ENCODE peak calls at places on chromosome 3, in seven cellular contexts. One of them, this sample, is unnamed.

GRCh38 chr3:125437631-125438435 is 62.7 kb upstream of the ZNF148 start:
- DNase-seq in left ventricle myocardium superior: peak; percentile 53
- DNase-seq in iPS DF 6.9: peak; percentile 47
- DNase-seq in KG1: peak; percentile 5
- DNase-seq in naive thymus-derived CD4-positive, alpha-beta T cell: peak; percentile 57
- DNase-seq in lower lobe of right lung: peak; percentile 51
- DNase-seq in DMS 273 treated with DMSO at 0.1 percent for 48 hours: no peak
- DNase-seq in this sample: peak; percentile 9

GRCh38 chr3:43865887-43866528 is 175.3 kb downstream of the ABHD5 start:
- DNase-seq in KG1: no peak
- DNase-seq in naive thymus-derived CD4-positive, alpha-beta T cell: no peak
- DNase-seq in left ventricle myocardium superior: no peak
- DNase-seq in lower lobe of right lung: no peak
- DNase-seq in iPS DF 6.9: no peak
- DNase-seq in DMS 273 treated with DMSO at 0.1 percent for 48 hours: no peak
- DNase-seq in this sample: peak; percentile 30

GRCh38 chr3:18288243-18288642 is 136.9 kb downstream of the SATB1 start:
- DNase-seq in lower lobe of right lung: no peak
- DNase-seq in left ventricle myocardium superior: no peak
- DNase-seq in KG1: no peak
- DNase-seq in naive thymus-derived CD4-positive, alpha-beta T cell: no peak
- DNase-seq in iPS DF 6.9: no peak
- DNase-seq in DMS 273 treated with DMSO at 0.1 percent for 48 hours: no peak
- DNase-seq in this sample: no peak

GRCh38 chr3:108305484-108306172 is 9.3 kb downstream of the HHLA2 start:
- DNase-seq in DMS 273 treated with DMSO at 0.1 percent for 48 hours: no peak
- DNase-seq in iPS DF 6.9: no peak
- DNase-seq in naive thymus-derived CD4-positive, alpha-beta T cell: no peak
- DNase-seq in left ventricle myocardium superior: no peak
- DNase-seq in KG1: no peak
- DNase-seq in lower lobe of right lung: peak; percentile 56
- DNase-seq in this sample: no peak

GRCh38 chr3:128794788-128795649 is 69.0 kb downstream of the RAB7A start:
- DNase-seq in iPS DF 6.9: peak; percentile 27
- DNase-seq in left ventricle myocardium superior: peak; percentile 39
- DNase-seq in DMS 273 treated with DMSO at 0.1 percent for 48 hours: peak; percentile 44
- DNase-seq in KG1: peak; percentile 30
- DNase-seq in naive thymus-derived CD4-positive, alpha-beta T cell: peak; percentile 80
- DNase-seq in lower lobe of right lung: no peak
- DNase-seq in this sample: peak; percentile 17

GRCh38 chr3:128723477-128723876 is 2.5 kb upstream of the RAB7A start:
- DNase-seq in naive thymus-derived CD4-positive, alpha-beta T cell: no peak
- DNase-seq in DMS 273 treated with DMSO at 0.1 percent for 48 hours: no peak
- DNase-seq in iPS DF 6.9: no peak
- DNase-seq in lower lobe of right lung: no peak
- DNase-seq in left ventricle myocardium superior: no peak
- DNase-seq in KG1: no peak
- DNase-seq in this sample: no peak

GRCh38 chr3:153315781-153316180 is 153.8 kb downstream of the RAP2B start:
- DNase-seq in naive thymus-derived CD4-positive, alpha-beta T cell: no peak
- DNase-seq in KG1: no peak
- DNase-seq in DMS 273 treated with DMSO at 0.1 percent for 48 hours: no peak
- DNase-seq in lower lobe of right lung: no peak
- DNase-seq in left ventricle myocardium superior: no peak
- DNase-seq in iPS DF 6.9: no peak
- DNase-seq in this sample: no peak

GRCh38 chr3:111012388-111013248 is 59.0 kb upstream of the NECTIN3 start:
- DNase-seq in KG1: no peak
- DNase-seq in left ventricle myocardium superior: no peak
- DNase-seq in iPS DF 6.9: peak; percentile 25
- DNase-seq in DMS 273 treated with DMSO at 0.1 percent for 48 hours: no peak
- DNase-seq in naive thymus-derived CD4-positive, alpha-beta T cell: no peak
- DNase-seq in lower lobe of right lung: no peak
- DNase-seq in this sample: no peak

GRCh38 chr3:144358191-144358590 is 386.6 kb downstream of the DIPK2A start:
- DNase-seq in lower lobe of right lung: no peak
- DNase-seq in naive thymus-derived CD4-positive, alpha-beta T cell: no peak
- DNase-seq in iPS DF 6.9: no peak
- DNase-seq in KG1: no peak
- DNase-seq in left ventricle myocardium superior: no peak
- DNase-seq in DMS 273 treated with DMSO at 0.1 percent for 48 hours: no peak
- DNase-seq in this sample: no peak

GRCh38 chr3:119741701-119742100 is 38.9 kb downstream of the CFAP91 start:
- DNase-seq in iPS DF 6.9: no peak
- DNase-seq in DMS 273 treated with DMSO at 0.1 percent for 48 hours: no peak
- DNase-seq in left ventricle myocardium superior: no peak
- DNase-seq in KG1: no peak
- DNase-seq in lower lobe of right lung: no peak
- DNase-seq in naive thymus-derived CD4-positive, alpha-beta T cell: no peak
- DNase-seq in this sample: no peak

GRCh38 chr3:176920806-176921205 is 276.5 kb downstream of the TBL1XR1 start:
- DNase-seq in KG1: no peak
- DNase-seq in lower lobe of right lung: no peak
- DNase-seq in naive thymus-derived CD4-positive, alpha-beta T cell: no peak
- DNase-seq in iPS DF 6.9: no peak
- DNase-seq in left ventricle myocardium superior: no peak
- DNase-seq in DMS 273 treated with DMSO at 0.1 percent for 48 hours: no peak
- DNase-seq in this sample: no peak

GRCh38 chr3:17508180-17508752 is 234.2 kb downstream of the TBC1D5 start:
- DNase-seq in lower lobe of right lung: no peak
- DNase-seq in iPS DF 6.9: no peak
- DNase-seq in left ventricle myocardium superior: no peak
- DNase-seq in KG1: no peak
- DNase-seq in DMS 273 treated with DMSO at 0.1 percent for 48 hours: no peak
- DNase-seq in naive thymus-derived CD4-positive, alpha-beta T cell: no peak
- DNase-seq in this sample: no peak

GRCh38 chr3:49924683-49925082 is 4.9 kb downstream of the MON1A start:
- DNase-seq in lower lobe of right lung: no peak
- DNase-seq in iPS DF 6.9: no peak
- DNase-seq in KG1: no peak
- DNase-seq in DMS 273 treated with DMSO at 0.1 percent for 48 hours: no peak
- DNase-seq in naive thymus-derived CD4-positive, alpha-beta T cell: no peak
- DNase-seq in left ventricle myocardium superior: no peak
- DNase-seq in this sample: no peak

GRCh38 chr3:114519415-114519814 is 225.6 kb downstream of the TIGIT start:
- DNase-seq in naive thymus-derived CD4-positive, alpha-beta T cell: no peak
- DNase-seq in iPS DF 6.9: peak; percentile 25
- DNase-seq in KG1: no peak
- DNase-seq in DMS 273 treated with DMSO at 0.1 percent for 48 hours: peak; percentile 77
- DNase-seq in left ventricle myocardium superior: no peak
- DNase-seq in lower lobe of right lung: peak; percentile 57
- DNase-seq in this sample: no peak

GRCh38 chr3:133213942-133214341 is 175.8 kb downstream of the TMEM108 start:
- DNase-seq in lower lobe of right lung: peak; percentile 55
- DNase-seq in KG1: no peak
- DNase-seq in iPS DF 6.9: no peak
- DNase-seq in naive thymus-derived CD4-positive, alpha-beta T cell: no peak
- DNase-seq in DMS 273 treated with DMSO at 0.1 percent for 48 hours: no peak
- DNase-seq in left ventricle myocardium superior: no peak
- DNase-seq in this sample: no peak

GRCh38 chr3:107999215-107999775 is 91.5 kb downstream of the CD47 start:
- DNase-seq in left ventricle myocardium superior: no peak
- DNase-seq in KG1: no peak
- DNase-seq in lower lobe of right lung: peak; percentile 55
- DNase-seq in DMS 273 treated with DMSO at 0.1 percent for 48 hours: no peak
- DNase-seq in iPS DF 6.9: peak; percentile 27
- DNase-seq in naive thymus-derived CD4-positive, alpha-beta T cell: no peak
- DNase-seq in this sample: peak; percentile 34

GRCh38 chr3:111747490-111747889 is 111.6 kb upstream of the PHLDB2 start:
- DNase-seq in lower lobe of right lung: no peak
- DNase-seq in DMS 273 treated with DMSO at 0.1 percent for 48 hours: no peak
- DNase-seq in naive thymus-derived CD4-positive, alpha-beta T cell: no peak
- DNase-seq in KG1: no peak
- DNase-seq in left ventricle myocardium superior: no peak
- DNase-seq in iPS DF 6.9: no peak
- DNase-seq in this sample: no peak

GRCh38 chr3:17260257-17260656 is 375.5 kb downstream of the PLCL2 start:
- DNase-seq in naive thymus-derived CD4-positive, alpha-beta T cell: no peak
- DNase-seq in KG1: no peak
- DNase-seq in lower lobe of right lung: no peak
- DNase-seq in left ventricle myocardium superior: no peak
- DNase-seq in DMS 273 treated with DMSO at 0.1 percent for 48 hours: no peak
- DNase-seq in iPS DF 6.9: no peak
- DNase-seq in this sample: no peak

GRCh38 chr3:56124546-56124945 is 343.7 kb downstream of the ERC2 start:
- DNase-seq in DMS 273 treated with DMSO at 0.1 percent for 48 hours: no peak
- DNase-seq in iPS DF 6.9: no peak
- DNase-seq in left ventricle myocardium superior: no peak
- DNase-seq in KG1: no peak
- DNase-seq in naive thymus-derived CD4-positive, alpha-beta T cell: no peak
- DNase-seq in lower lobe of right lung: no peak
- DNase-seq in this sample: no peak

GRCh38 chr3:27643355-27643754 is 78.8 kb downstream of the EOMES start:
- DNase-seq in DMS 273 treated with DMSO at 0.1 percent for 48 hours: peak; percentile 11
- DNase-seq in naive thymus-derived CD4-positive, alpha-beta T cell: no peak
- DNase-seq in iPS DF 6.9: no peak
- DNase-seq in lower lobe of right lung: no peak
- DNase-seq in KG1: no peak
- DNase-seq in left ventricle myocardium superior: no peak
- DNase-seq in this sample: no peak

GRCh38 chr3:151903501-151903991 is 30.1 kb downstream of the SUCNR1 start:
- DNase-seq in KG1: no peak
- DNase-seq in DMS 273 treated with DMSO at 0.1 percent for 48 hours: no peak
- DNase-seq in iPS DF 6.9: no peak
- DNase-seq in left ventricle myocardium superior: no peak
- DNase-seq in naive thymus-derived CD4-positive, alpha-beta T cell: no peak
- DNase-seq in lower lobe of right lung: no peak
- DNase-seq in this sample: no peak

GRCh38 chr3:155640098-155640497 is 104.8 kb downstream of the PLCH1 start:
- DNase-seq in KG1: no peak
- DNase-seq in DMS 273 treated with DMSO at 0.1 percent for 48 hours: no peak
- DNase-seq in lower lobe of right lung: no peak
- DNase-seq in iPS DF 6.9: no peak
- DNase-seq in naive thymus-derived CD4-positive, alpha-beta T cell: no peak
- DNase-seq in left ventricle myocardium superior: no peak
- DNase-seq in this sample: no peak

GRCh38 chr3:64918989-64919388 is 231.2 kb upstream of the ADAMTS9 start:
- DNase-seq in naive thymus-derived CD4-positive, alpha-beta T cell: no peak
- DNase-seq in left ventricle myocardium superior: no peak
- DNase-seq in DMS 273 treated with DMSO at 0.1 percent for 48 hours: no peak
- DNase-seq in iPS DF 6.9: no peak
- DNase-seq in KG1: no peak
- DNase-seq in lower lobe of right lung: no peak
- DNase-seq in this sample: no peak

GRCh38 chr3:161221881-161222600 is 930 bp downstream of the NMD3 start:
- DNase-seq in iPS DF 6.9: no peak
- DNase-seq in left ventricle myocardium superior: no peak
- DNase-seq in KG1: peak; percentile 12
- DNase-seq in naive thymus-derived CD4-positive, alpha-beta T cell: peak; percentile 1
- DNase-seq in DMS 273 treated with DMSO at 0.1 percent for 48 hours: no peak
- DNase-seq in lower lobe of right lung: peak; percentile 46
- DNase-seq in this sample: no peak

GRCh38 chr3:167808910-167809309 is 73.4 kb downstream of the SERPINI1 start:
- DNase-seq in left ventricle myocardium superior: no peak
- DNase-seq in KG1: no peak
- DNase-seq in lower lobe of right lung: no peak
- DNase-seq in DMS 273 treated with DMSO at 0.1 percent for 48 hours: no peak
- DNase-seq in iPS DF 6.9: no peak
- DNase-seq in naive thymus-derived CD4-positive, alpha-beta T cell: no peak
- DNase-seq in this sample: no peak

This sample was measured in H1.